ENCODE peak calls at places on chromosomes 1 and 21, in nine cellular contexts. N, R, F, X, V, J, U, S and A are unnamed samples.

GRCh38 chr1:152125834-152126443 is 10.7 kb upstream of the TCHH start:
- DNase-seq in N (no peak), R (no peak), F (no peak), X (no peak), V (no peak), J (no peak), U (no peak), S (no peak), A (no peak)

GRCh38 chr1:61097326-61097725 is 15.0 kb downstream of the NFIA start:
- DNase-seq in N (no peak), R (no peak), F (no peak), X (peak), V (no peak), J (no peak), U (no peak), S (no peak), A (no peak)

GRCh38 chr21:38392722-38393121 is 105.6 kb downstream of the ERG start:
- DNase-seq in N (no peak), R (no peak), F (no peak), X (no peak), V (no peak), J (no peak), U (no peak), S (no peak), A (no peak)

GRCh38 chr1:154559496-154559950 is 1.1 kb upstream of the UBE2Q1 start:
- DNase-seq in N (peak), R (peak), F (peak), X (peak), V (peak), J (peak), U (peak), S (peak), A (peak)

GRCh38 chr1:75170981-75171380 is 36.8 kb downstream of the LHX8 start:
- DNase-seq in N (no peak), R (no peak), F (no peak), X (no peak), V (no peak), J (no peak), U (no peak), S (no peak), A (no peak)

GRCh38 chr1:182301467-182302198 is 90.0 kb downstream of the GLUL start:
- DNase-seq in N (no peak), R (peak), F (no peak), X (peak), V (peak), J (peak), U (no peak), S (no peak), A (peak)

GRCh38 chr1:168091720-168092119 is 45.0 kb downstream of the GPR161 start:
- DNase-seq in N (no peak), R (no peak), F (no peak), X (no peak), V (no peak), J (no peak), U (no peak), S (no peak), A (no peak)

GRCh38 chr1:145959333-145959732 is 1.5 kb upstream of the LIX1L start:
- DNase-seq in N (no peak), R (no peak), F (no peak), X (no peak), V (no peak), J (no peak), U (no peak), S (no peak), A (no peak)

GRCh38 chr1:1833916-1834325 is 55.7 kb upstream of the NADK start:
- DNase-seq in N (no peak), R (no peak), F (no peak), X (no peak), V (peak), J (no peak), U (no peak), S (no peak), A (no peak)

GRCh38 chr1:23913212-23913880 is at the start of gene CNR2:
- DNase-seq in N (no peak), R (no peak), F (no peak), X (no peak), V (no peak), J (no peak), U (no peak), S (no peak), A (no peak)

GRCh38 chr1:113972954-113973353 is 6.3 kb upstream of the OLFML3 start:
- DNase-seq in N (no peak), R (no peak), F (no peak), X (no peak), V (no peak), J (no peak), U (no peak), S (no peak), A (no peak)

GRCh38 chr1:71770121-71770520 is 512.2 kb downstream of the NEGR1 start:
- DNase-seq in N (no peak), R (no peak), F (no peak), X (no peak), V (no peak), J (no peak), U (no peak), S (no peak), A (no peak)

DNA sequence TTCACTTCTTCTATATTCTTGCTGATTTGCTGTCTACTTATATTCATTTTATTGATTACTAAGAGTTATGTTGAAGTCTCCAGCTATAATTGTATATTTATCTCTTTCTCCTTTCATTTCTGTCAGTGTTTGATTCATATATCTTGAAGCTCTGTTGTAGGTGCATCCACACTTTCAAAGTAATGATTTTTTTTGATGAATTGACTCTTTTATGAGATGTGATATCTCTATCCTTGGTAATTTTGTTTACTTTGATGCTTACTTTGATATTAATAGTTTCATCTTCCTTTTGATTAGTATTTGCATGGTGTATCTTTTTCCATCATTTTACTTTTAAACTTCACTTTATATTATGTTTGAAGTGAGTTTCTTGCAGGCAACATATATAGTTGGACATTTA is 110.8 kb downstream of the XPR1 start:
- DNase-seq in N (no peak), R (no peak), F (no peak), X (no peak), V (no peak), J (no peak), U (no peak), S (no peak), A (no peak)
- H3K4me3 ChIP-seq in N (no peak), R (no peak), F (no peak), X (no peak), V (no peak), J (no peak), U (no peak), S (no peak), A (no peak)

GRCh38 chr1:178096421-178096820 is 2.5 kb downstream of the RASAL2 start:
- DNase-seq in N (no peak), R (no peak), F (no peak), X (no peak), V (no peak), J (no peak), U (no peak), S (no peak), A (no peak)
- H3K4me3 ChIP-seq in N (no peak), R (no peak), F (no peak), X (peak), V (no peak), J (peak), U (no peak), S (peak), A (no peak)

DNA sequence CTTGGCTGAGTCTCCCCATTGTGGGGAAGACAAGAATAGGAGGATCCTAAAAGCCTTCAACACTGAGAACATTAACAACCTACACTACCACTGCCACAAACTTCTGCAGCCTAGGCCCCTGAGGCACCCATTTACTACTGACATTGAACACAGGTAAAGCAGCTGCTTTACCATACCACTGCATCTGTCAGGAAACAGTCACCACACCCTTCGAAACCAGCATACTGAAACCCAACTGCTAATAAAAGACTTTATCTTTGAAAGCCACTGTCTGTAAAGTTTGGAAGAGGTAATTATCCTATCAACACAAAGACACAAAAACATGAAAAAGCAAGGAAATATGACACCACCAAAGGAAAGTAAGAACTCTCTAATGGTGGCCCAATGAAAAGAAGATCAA is 7.4 kb downstream of the IFNAR1 start:
- DNase-seq in N (no peak), R (no peak), F (no peak), X (no peak), V (no peak), J (no peak), U (no peak), S (no peak), A (no peak)
- H3K4me3 ChIP-seq in N (no peak), R (no peak), F (no peak), X (no peak), V (no peak), J (no peak), U (no peak), S (no peak), A (no peak)

DNA sequence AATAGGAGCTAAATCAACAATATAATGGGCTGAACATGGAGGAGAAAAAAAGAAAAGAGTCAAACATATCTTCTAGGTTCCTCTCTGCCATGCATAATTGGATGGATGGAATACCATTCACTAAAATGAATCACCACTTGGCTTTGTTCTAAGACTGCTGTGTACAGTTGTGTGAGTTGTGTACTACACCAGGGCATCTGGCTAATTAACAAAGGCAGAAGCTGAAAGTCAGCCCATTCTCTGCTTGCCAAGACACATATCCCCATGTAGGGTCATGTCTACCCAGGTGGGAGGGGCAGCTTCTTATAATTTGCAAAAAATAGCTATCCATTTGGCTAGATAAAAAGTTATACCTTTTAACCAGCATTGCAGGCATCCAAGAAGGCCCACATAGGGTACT is 21.0 kb downstream of the JUN start:
- DNase-seq in N (no peak), R (no peak), F (no peak), X (peak), V (no peak), J (no peak), U (no peak), S (no peak), A (no peak)
- H3K4me3 ChIP-seq in N (no peak), R (no peak), F (no peak), X (no peak), V (no peak), J (no peak), U (no peak), S (no peak), A (no peak)

GRCh38 chr1:201022178-201022823 is 1.2 kb downstream of the KIF21B start:
- DNase-seq in N (no peak), R (no peak), F (no peak), X (no peak), V (no peak), J (no peak), U (no peak), S (no peak), A (no peak)
- H3K4me3 ChIP-seq in N (no peak), R (peak), F (peak), X (no peak), V (no peak), J (peak), U (peak), S (peak), A (peak)

GRCh38 chr1:15167386-15167785 is 13.8 kb downstream of the TMEM51 start:
- DNase-seq in N (no peak), R (no peak), F (no peak), X (peak), V (no peak), J (no peak), U (no peak), S (no peak), A (no peak)

GRCh38 chr1:15170071-15170470 is 16.5 kb downstream of the TMEM51 start:
- DNase-seq in N (no peak), R (no peak), F (no peak), X (no peak), V (no peak), J (no peak), U (no peak), S (no peak), A (no peak)

GRCh38 chr1:15172405-15173259 is 19.1 kb downstream of the TMEM51 start:
- DNase-seq in N (no peak), R (no peak), F (no peak), X (peak), V (no peak), J (peak), U (no peak), S (no peak), A (no peak)

GRCh38 chr1:15171271-15171908 is 17.8 kb downstream of the TMEM51 start:
- DNase-seq in N (no peak), R (no peak), F (no peak), X (no peak), V (peak), J (no peak), U (no peak), S (no peak), A (peak)

GRCh38 chr1:15168479-15168878 is 14.9 kb downstream of the TMEM51 start:
- DNase-seq in N (no peak), R (no peak), F (no peak), X (peak), V (no peak), J (no peak), U (no peak), S (no peak), A (no peak)
- H3K4me3 ChIP-seq in N (no peak), R (no peak), F (no peak), X (no peak), V (no peak), J (no peak), U (no peak), S (no peak), A (no peak)